ENCODE peak calls at places on chromosomes 1 and 21, in ten cellular contexts. One of them, this sample, is unnamed.

GRCh38 chr1:48019714-48020315 is 22.6 kb upstream of the TRABD2B start:
- DNase-seq in right cardiac atrium: peak
- DNase-seq in mesendoderm: no peak
- DNase-seq in heart right ventricle: peak
- DNase-seq in sigmoid colon: peak
- DNase-seq in tibial artery: peak
- DNase-seq in brain microvascular endothelial cell: no peak
- DNase-seq in cardiac muscle cell: no peak
- DNase-seq in prostate gland: peak
- DNase-seq in ovary: no peak
- DNase-seq in this sample: peak

GRCh38 chr21:36330904-36331303 is 10.9 kb downstream of the MORC3 start:
- DNase-seq in right cardiac atrium: no peak
- DNase-seq in mesendoderm: peak
- DNase-seq in heart right ventricle: peak
- DNase-seq in sigmoid colon: no peak
- DNase-seq in tibial artery: peak
- DNase-seq in brain microvascular endothelial cell: peak
- DNase-seq in cardiac muscle cell: peak
- DNase-seq in prostate gland: peak
- DNase-seq in ovary: peak
- DNase-seq in this sample: no peak

GRCh38 chr1:221717491-221717865 is 24.4 kb downstream of the DUSP10 start:
- DNase-seq in right cardiac atrium: no peak
- DNase-seq in mesendoderm: no peak
- DNase-seq in heart right ventricle: no peak
- DNase-seq in sigmoid colon: no peak
- DNase-seq in tibial artery: no peak
- DNase-seq in brain microvascular endothelial cell: no peak
- DNase-seq in cardiac muscle cell: no peak
- DNase-seq in prostate gland: no peak
- DNase-seq in ovary: no peak
- DNase-seq in this sample: no peak

GRCh38 chr1:83818916-83819315 is 180.0 kb downstream of the TTLL7 start:
- DNase-seq in right cardiac atrium: no peak
- DNase-seq in mesendoderm: peak
- DNase-seq in heart right ventricle: no peak
- DNase-seq in sigmoid colon: no peak
- DNase-seq in tibial artery: no peak
- DNase-seq in brain microvascular endothelial cell: no peak
- DNase-seq in cardiac muscle cell: no peak
- DNase-seq in prostate gland: no peak
- DNase-seq in ovary: no peak
- DNase-seq in this sample: no peak

GRCh38 chr1:64483711-64484454 is 14.0 kb downstream of the CACHD1 start:
- DNase-seq in right cardiac atrium: no peak
- DNase-seq in mesendoderm: peak
- DNase-seq in heart right ventricle: no peak
- DNase-seq in sigmoid colon: no peak
- DNase-seq in tibial artery: no peak
- DNase-seq in brain microvascular endothelial cell: no peak
- DNase-seq in cardiac muscle cell: no peak
- DNase-seq in prostate gland: no peak
- DNase-seq in ovary: no peak
- DNase-seq in this sample: no peak

GRCh38 chr1:72371259-72372035 is 89.1 kb upstream of the NEGR1 start:
- DNase-seq in right cardiac atrium: no peak
- DNase-seq in mesendoderm: peak
- DNase-seq in heart right ventricle: no peak
- DNase-seq in sigmoid colon: no peak
- DNase-seq in tibial artery: no peak
- DNase-seq in brain microvascular endothelial cell: no peak
- DNase-seq in cardiac muscle cell: no peak
- DNase-seq in prostate gland: no peak
- DNase-seq in ovary: no peak
- DNase-seq in this sample: no peak

GRCh38 chr1:177490240-177490639 is 319.5 kb downstream of the BRINP2 start:
- DNase-seq in right cardiac atrium: no peak
- DNase-seq in mesendoderm: peak
- DNase-seq in heart right ventricle: no peak
- DNase-seq in sigmoid colon: no peak
- DNase-seq in tibial artery: no peak
- DNase-seq in brain microvascular endothelial cell: no peak
- DNase-seq in cardiac muscle cell: no peak
- DNase-seq in prostate gland: no peak
- DNase-seq in ovary: no peak
- DNase-seq in this sample: no peak

GRCh38 chr1:55233149-55233777 is 18.1 kb upstream of the USP24 start:
- DNase-seq in right cardiac atrium: no peak
- DNase-seq in mesendoderm: peak
- DNase-seq in heart right ventricle: no peak
- DNase-seq in sigmoid colon: no peak
- DNase-seq in tibial artery: no peak
- DNase-seq in brain microvascular endothelial cell: no peak
- DNase-seq in cardiac muscle cell: no peak
- DNase-seq in prostate gland: no peak
- DNase-seq in ovary: no peak
- DNase-seq in this sample: no peak

GRCh38 chr1:159250817-159251216 is 46.1 kb downstream of the ACKR1 start:
- DNase-seq in right cardiac atrium: no peak
- DNase-seq in mesendoderm: peak
- DNase-seq in heart right ventricle: no peak
- DNase-seq in sigmoid colon: no peak
- DNase-seq in tibial artery: no peak
- DNase-seq in brain microvascular endothelial cell: no peak
- DNase-seq in cardiac muscle cell: peak
- DNase-seq in prostate gland: no peak
- DNase-seq in ovary: no peak
- DNase-seq in this sample: no peak

GRCh38 chr1:36323636-36324321 is at the start of gene EVA1B:
- DNase-seq in right cardiac atrium: peak
- DNase-seq in mesendoderm: peak
- DNase-seq in heart right ventricle: peak
- DNase-seq in sigmoid colon: peak
- DNase-seq in tibial artery: peak
- DNase-seq in brain microvascular endothelial cell: peak
- DNase-seq in cardiac muscle cell: peak
- DNase-seq in prostate gland: peak
- DNase-seq in ovary: peak
- DNase-seq in this sample: peak

GRCh38 chr1:208600456-208600855 is 356.3 kb upstream of the PLXNA2 start:
- DNase-seq in right cardiac atrium: no peak
- DNase-seq in mesendoderm: no peak
- DNase-seq in heart right ventricle: no peak
- DNase-seq in sigmoid colon: no peak
- DNase-seq in tibial artery: no peak
- DNase-seq in brain microvascular endothelial cell: no peak
- DNase-seq in cardiac muscle cell: no peak
- DNase-seq in prostate gland: no peak
- DNase-seq in ovary: no peak
- DNase-seq in this sample: no peak

GRCh38 chr1:234515411-234515810 is 36.4 kb upstream of the TARBP1 start:
- DNase-seq in right cardiac atrium: no peak
- DNase-seq in mesendoderm: peak
- DNase-seq in heart right ventricle: no peak
- DNase-seq in sigmoid colon: no peak
- DNase-seq in tibial artery: no peak
- DNase-seq in brain microvascular endothelial cell: peak
- DNase-seq in cardiac muscle cell: no peak
- DNase-seq in prostate gland: no peak
- DNase-seq in ovary: no peak
- DNase-seq in this sample: no peak

GRCh38 chr1:53394306-53394705 is 64.9 kb upstream of the DMRTB1 start:
- DNase-seq in right cardiac atrium: no peak
- DNase-seq in mesendoderm: no peak
- DNase-seq in heart right ventricle: no peak
- DNase-seq in sigmoid colon: peak
- DNase-seq in tibial artery: no peak
- DNase-seq in brain microvascular endothelial cell: no peak
- DNase-seq in cardiac muscle cell: no peak
- DNase-seq in prostate gland: no peak
- DNase-seq in ovary: no peak
- DNase-seq in this sample: no peak

GRCh38 chr1:235525314-235525713 is 21.1 kb upstream of the B3GALNT2 start:
- DNase-seq in right cardiac atrium: no peak
- DNase-seq in mesendoderm: no peak
- DNase-seq in heart right ventricle: no peak
- DNase-seq in sigmoid colon: no peak
- DNase-seq in tibial artery: no peak
- DNase-seq in brain microvascular endothelial cell: no peak
- DNase-seq in cardiac muscle cell: peak
- DNase-seq in prostate gland: no peak
- DNase-seq in ovary: no peak
- DNase-seq in this sample: no peak

GRCh38 chr1:32071758-32072621 is 749 bp upstream of the TMEM39B start:
- DNase-seq in right cardiac atrium: no peak
- DNase-seq in mesendoderm: peak
- DNase-seq in heart right ventricle: no peak
- DNase-seq in sigmoid colon: no peak
- DNase-seq in tibial artery: no peak
- DNase-seq in brain microvascular endothelial cell: peak
- DNase-seq in cardiac muscle cell: no peak
- DNase-seq in prostate gland: no peak
- DNase-seq in ovary: no peak
- DNase-seq in this sample: no peak

GRCh38 chr1:228336308-228337030 is 70.2 kb downstream of the TRIM11 start:
- DNase-seq in right cardiac atrium: no peak
- DNase-seq in mesendoderm: no peak
- DNase-seq in heart right ventricle: peak
- DNase-seq in sigmoid colon: peak
- DNase-seq in tibial artery: peak
- DNase-seq in brain microvascular endothelial cell: no peak
- DNase-seq in cardiac muscle cell: no peak
- DNase-seq in prostate gland: no peak
- DNase-seq in ovary: peak
- DNase-seq in this sample: peak

DNA sequence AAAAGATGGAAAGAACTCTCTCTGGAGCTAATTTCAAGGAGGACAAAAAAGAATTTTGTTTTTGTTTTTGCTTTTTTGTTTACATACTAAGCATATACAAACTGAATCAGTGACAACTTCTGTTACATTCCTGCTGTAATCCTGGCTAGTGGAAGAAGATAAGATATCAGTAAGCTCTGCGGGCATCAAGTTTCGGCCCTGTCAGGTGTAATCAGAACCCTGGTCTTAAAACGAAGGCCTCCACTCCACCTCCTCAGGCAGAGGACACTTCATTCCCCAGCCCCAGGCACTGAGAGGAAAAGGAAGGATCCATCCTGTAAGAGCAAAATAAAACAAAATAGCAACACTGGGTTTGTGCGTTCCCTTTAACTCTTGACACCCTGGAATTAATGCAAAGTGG is 88.9 kb upstream of the ARHGAP29 start:
- DNase-seq in right cardiac atrium: no peak
- DNase-seq in mesendoderm: peak
- DNase-seq in heart right ventricle: no peak
- DNase-seq in sigmoid colon: no peak
- DNase-seq in tibial artery: no peak
- DNase-seq in brain microvascular endothelial cell: no peak
- DNase-seq in cardiac muscle cell: peak
- DNase-seq in prostate gland: no peak
- DNase-seq in ovary: no peak
- DNase-seq in this sample: no peak
- H3K27ac ChIP-seq in right cardiac atrium: peak
- H3K27ac ChIP-seq in mesendoderm: peak
- H3K27ac ChIP-seq in heart right ventricle: peak
- H3K27ac ChIP-seq in sigmoid colon: peak
- H3K27ac ChIP-seq in tibial artery: peak
- H3K27ac ChIP-seq in brain microvascular endothelial cell: peak
- H3K27ac ChIP-seq in cardiac muscle cell: peak
- H3K27ac ChIP-seq in prostate gland: no peak
- H3K27ac ChIP-seq in ovary: no peak
- H3K27ac ChIP-seq in this sample: peak

GRCh38 chr1:44817307-44817706 is 9.0 kb downstream of the BTBD19 start:
- DNase-seq in right cardiac atrium: no peak
- DNase-seq in mesendoderm: no peak
- DNase-seq in heart right ventricle: no peak
- DNase-seq in sigmoid colon: no peak
- DNase-seq in tibial artery: no peak
- DNase-seq in brain microvascular endothelial cell: no peak
- DNase-seq in cardiac muscle cell: no peak
- DNase-seq in prostate gland: no peak
- DNase-seq in ovary: no peak
- DNase-seq in this sample: no peak
- H3K27ac ChIP-seq in right cardiac atrium: no peak
- H3K27ac ChIP-seq in mesendoderm: no peak
- H3K27ac ChIP-seq in heart right ventricle: no peak
- H3K27ac ChIP-seq in sigmoid colon: no peak
- H3K27ac ChIP-seq in tibial artery: no peak
- H3K27ac ChIP-seq in brain microvascular endothelial cell: no peak
- H3K27ac ChIP-seq in cardiac muscle cell: no peak
- H3K27ac ChIP-seq in prostate gland: no peak
- H3K27ac ChIP-seq in ovary: no peak
- H3K27ac ChIP-seq in this sample: no peak

GRCh38 chr1:44409741-44410140 is 4.7 kb downstream of the RNF220 start:
- DNase-seq in right cardiac atrium: no peak
- DNase-seq in mesendoderm: no peak
- DNase-seq in heart right ventricle: no peak
- DNase-seq in sigmoid colon: no peak
- DNase-seq in tibial artery: no peak
- DNase-seq in brain microvascular endothelial cell: no peak
- DNase-seq in cardiac muscle cell: no peak
- DNase-seq in prostate gland: no peak
- DNase-seq in ovary: no peak
- DNase-seq in this sample: no peak
- H3K27ac ChIP-seq in right cardiac atrium: no peak
- H3K27ac ChIP-seq in mesendoderm: no peak
- H3K27ac ChIP-seq in heart right ventricle: no peak
- H3K27ac ChIP-seq in sigmoid colon: no peak
- H3K27ac ChIP-seq in tibial artery: no peak
- H3K27ac ChIP-seq in brain microvascular endothelial cell: no peak
- H3K27ac ChIP-seq in cardiac muscle cell: no peak
- H3K27ac ChIP-seq in prostate gland: no peak
- H3K27ac ChIP-seq in ovary: no peak
- H3K27ac ChIP-seq in this sample: no peak

GRCh38 chr1:17617787-17618557 is 78.5 kb downstream of the ARHGEF10L start:
- DNase-seq in right cardiac atrium: peak
- DNase-seq in mesendoderm: peak
- DNase-seq in heart right ventricle: peak
- DNase-seq in sigmoid colon: peak
- DNase-seq in tibial artery: peak
- DNase-seq in brain microvascular endothelial cell: peak
- DNase-seq in cardiac muscle cell: peak
- DNase-seq in prostate gland: no peak
- DNase-seq in ovary: no peak
- DNase-seq in this sample: peak
- H3K27ac ChIP-seq in right cardiac atrium: peak
- H3K27ac ChIP-seq in mesendoderm: no peak
- H3K27ac ChIP-seq in heart right ventricle: peak
- H3K27ac ChIP-seq in sigmoid colon: peak
- H3K27ac ChIP-seq in tibial artery: peak
- H3K27ac ChIP-seq in brain microvascular endothelial cell: no peak
- H3K27ac ChIP-seq in cardiac muscle cell: peak
- H3K27ac ChIP-seq in prostate gland: peak
- H3K27ac ChIP-seq in ovary: no peak
- H3K27ac ChIP-seq in this sample: peak

This sample was measured in aorta.